ENCODE peak calls at places on chromosome 3, in eight cellular contexts. U is pancreas; K is fibroblast of lung; I is left ventricle myocardium inferior; Q is CD8-positive, alpha-beta T cell; C is mammary epithelial cell; B is HepG2; P is IMR-90. V is an unnamed sample. For H3K4me1 and H3K36me3, the result is how much of the 10 kb centered on the place peaks cover.

GRCh38 chr3:106247902-106248684 is 379.3 kb upstream of the CBLB start:
- DNase-seq in K (peak), U (no peak), B (no peak), C (no peak), I (no peak), Q (no peak), P (peak), V (no peak)

GRCh38 chr3:189839576-189839975 is 208.4 kb downstream of the TP63 start:
- DNase-seq in C (peak), P (peak), B (no peak), U (no peak), I (no peak), K (peak), Q (no peak), V (peak)

GRCh38 chr3:170740726-170741591 is 129.0 kb downstream of the RPL22L1 start:
- DNase-seq in P (peak), B (no peak), U (no peak), C (peak), Q (no peak), I (peak), K (peak), V (no peak)

GRCh38 chr3:78858165-78858564 is 909.6 kb downstream of the ROBO1 start:
- DNase-seq in C (no peak), B (no peak), I (no peak), U (no peak), P (peak), K (peak), Q (no peak), V (no peak)

GRCh38 chr3:120496278-120496975 is 45.6 kb upstream of the FSTL1 start:
- DNase-seq in C (peak), I (no peak), Q (no peak), K (peak), U (no peak), P (peak), B (no peak), V (peak)

GRCh38 chr3:19595884-19596283 is 338.1 kb downstream of the EFHB start:
- DNase-seq in P (no peak), B (no peak), K (no peak), I (no peak), C (no peak), U (no peak), Q (no peak), V (no peak)

GRCh38 chr3:56467108-56467507 is 1.2 kb downstream of the ERC2 start:
- DNase-seq in Q (no peak), U (peak), C (peak), I (peak), K (peak), P (peak), B (peak), V (peak)

GRCh38 chr3:177523072-177523675 is 325.9 kb upstream of the TBL1XR1 start:
- DNase-seq in K (peak), C (peak), P (no peak), U (no peak), B (no peak), Q (no peak), I (no peak), V (no peak)

GRCh38 chr3:99544819-99545281 is 93.5 kb upstream of the COL8A1 start:
- DNase-seq in Q (no peak), P (peak), I (peak), B (no peak), C (peak), U (no peak), K (peak), V (no peak)

GRCh38 chr3:4600526-4600925 is 107.4 kb downstream of the ITPR1 start:
- DNase-seq in B (no peak), P (no peak), I (no peak), U (no peak), Q (no peak), K (no peak), C (no peak), V (no peak)

GRCh38 chr3:28651159-28651558 is 302.5 kb upstream of the AZI2 start:
- DNase-seq in K (no peak), P (no peak), C (no peak), I (no peak), U (no peak), B (no peak), Q (no peak), V (no peak)

GRCh38 chr3:9339750-9340449 is 23.0 kb upstream of the THUMPD3 start:
- DNase-seq in U (no peak), C (no peak), I (no peak), Q (no peak), B (no peak), K (peak), P (peak), V (no peak)

GRCh38 chr3:48628277-48629017 is 6.8 kb downstream of the SLC26A6 start:
- DNase-seq in C (no peak), I (no peak), P (no peak), Q (no peak), B (no peak), U (no peak), K (no peak), V (peak)

GRCh38 chr3:47010050-47010712 is 30.7 kb downstream of the NBEAL2 start:
- DNase-seq in Q (no peak), I (peak), K (no peak), B (no peak), U (peak), C (no peak), P (no peak), V (no peak)

GRCh38 chr3:11371758-11372157 is 99.6 kb downstream of the ATG7 start:
- DNase-seq in K (no peak), Q (no peak), P (no peak), C (no peak), I (no peak), U (no peak), B (no peak), V (no peak)
- H3K4me1 ChIP-seq in K (under half), Q (under half), P (under half), C (under half), I (under half), U (under half), B (under half), V (under half)

GRCh38 chr3:37154668-37155319 is 19.6 kb downstream of the LRRFIP2 start:
- DNase-seq in P (no peak), K (no peak), I (no peak), B (no peak), U (no peak), C (no peak), Q (no peak), V (no peak)

GRCh38 chr3:37149246-37149645 is 25.1 kb downstream of the LRRFIP2 start:
- DNase-seq in I (no peak), K (no peak), C (no peak), U (no peak), P (no peak), B (no peak), Q (no peak), V (no peak)

GRCh38 chr3:37147676-37148075 is 26.7 kb downstream of the LRRFIP2 start:
- DNase-seq in P (no peak), U (no peak), K (no peak), Q (no peak), C (no peak), I (no peak), B (no peak), V (no peak)

GRCh38 chr3:37148208-37148607 is 26.2 kb downstream of the LRRFIP2 start:
- DNase-seq in K (no peak), B (no peak), U (no peak), Q (no peak), I (no peak), C (no peak), P (no peak), V (no peak)

DNA sequence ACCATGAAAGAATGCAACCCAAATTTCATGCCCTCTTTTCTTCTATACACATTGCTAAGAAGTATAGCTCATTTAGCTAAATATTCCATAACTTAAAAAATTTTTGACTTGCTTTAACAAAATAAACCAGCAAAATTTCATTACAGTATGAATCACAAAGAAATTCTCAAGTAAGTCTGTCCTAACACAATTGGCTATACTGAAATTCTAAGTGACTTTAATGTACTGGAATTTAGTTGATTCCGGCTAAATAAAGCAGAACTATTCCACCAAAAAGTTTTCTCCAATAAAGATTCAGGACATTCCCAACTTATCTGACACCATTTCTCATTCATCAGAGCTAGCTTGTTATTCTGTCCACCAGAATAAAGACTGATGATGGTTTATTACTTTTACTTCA is 23.8 kb downstream of the LRRFIP2 start:
- DNase-seq in B (no peak), I (no peak), C (no peak), P (no peak), K (no peak), Q (no peak), U (no peak), V (no peak)
- H3K36me3 ChIP-seq in B (under half), I (under half), C (under half), P (under half), K (under half), Q (under half), U (under half), V (under half)

GRCh38 chr3:150760431-150761200 is 2.4 kb downstream of the SIAH2 start:
- DNase-seq in C (no peak), Q (no peak), U (no peak), K (no peak), B (no peak), I (no peak), P (no peak), V (no peak)
- H3K4me1 ChIP-seq in C (under half), Q (under half), U (under half), K (under half), B (half or more), I (half or more), P (under half), V (under half)

GRCh38 chr3:58101499-58102370 is 93.5 kb downstream of the FLNB start:
- DNase-seq in P (no peak), B (peak), I (no peak), C (no peak), K (peak), U (peak), Q (no peak), V (no peak)

GRCh38 chr3:58102371-58102750 is 94.1 kb downstream of the FLNB start:
- DNase-seq in U (no peak), B (no peak), K (peak), Q (no peak), I (no peak), C (no peak), P (no peak), V (peak)

GRCh38 chr3:58104155-58104554 is 95.9 kb downstream of the FLNB start:
- DNase-seq in K (no peak), I (no peak), B (no peak), P (no peak), U (no peak), Q (no peak), C (no peak), V (no peak)

GRCh38 chr3:58104712-58105111 is 96.5 kb downstream of the FLNB start:
- DNase-seq in I (no peak), U (no peak), P (no peak), Q (no peak), B (no peak), K (no peak), C (no peak), V (no peak)

DNA sequence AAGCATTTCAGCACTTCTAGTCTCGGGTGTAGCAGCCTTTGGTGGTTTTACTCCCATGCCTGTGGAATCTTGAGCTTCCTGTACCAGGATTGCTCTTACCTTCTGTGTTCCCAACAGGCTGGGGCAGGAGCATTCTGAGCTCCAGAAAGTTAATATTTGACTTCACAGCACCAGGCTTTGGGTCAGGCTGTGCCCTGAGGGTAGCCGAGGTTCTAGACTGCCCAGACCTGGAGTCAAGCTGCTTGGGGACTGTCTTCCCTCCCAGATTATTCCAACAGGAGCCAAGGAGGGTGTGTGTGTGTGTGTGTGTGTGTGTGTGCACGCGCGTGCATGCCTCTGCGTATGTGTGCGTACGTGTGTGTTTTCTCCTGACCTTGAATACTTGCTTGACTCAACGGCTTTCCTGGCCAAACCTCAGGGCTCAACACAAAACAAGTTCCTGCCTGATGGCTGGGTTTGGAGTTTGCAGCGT is 94.8 kb downstream of the FLNB start:
- DNase-seq in P (no peak), Q (no peak), C (peak), K (no peak), I (no peak), B (peak), U (peak), V (no peak)
- H3K36me3 ChIP-seq in P (half or more), Q (under half), C (half or more), K (under half), I (half or more), B (under half), U (under half), V (half or more)

GRCh38 chr3:30638685-30639412 is 32.4 kb downstream of the TGFBR2 start:
- DNase-seq in K (no peak), B (no peak), Q (no peak), P (no peak), U (no peak), I (peak), C (no peak), V (no peak)

GRCh38 chr3:30635072-30635471 is 28.7 kb downstream of the TGFBR2 start:
- DNase-seq in K (no peak), B (no peak), C (no peak), I (no peak), U (no peak), P (no peak), Q (no peak), V (no peak)

GRCh38 chr3:30639937-30640336 is 33.5 kb downstream of the TGFBR2 start:
- DNase-seq in B (no peak), I (no peak), C (no peak), U (no peak), K (no peak), P (no peak), Q (no peak), V (no peak)

GRCh38 chr3:30640856-30641255 is 34.5 kb downstream of the TGFBR2 start:
- DNase-seq in K (no peak), I (no peak), B (no peak), U (no peak), Q (no peak), C (no peak), P (no peak), V (no peak)

GRCh38 chr3:30637310-30638227 is 31.2 kb downstream of the TGFBR2 start:
- DNase-seq in Q (no peak), B (no peak), P (no peak), I (no peak), U (no peak), K (no peak), C (no peak), V (no peak)
- H3K4me1 ChIP-seq in Q (half or more), B (half or more), P (under half), I (half or more), U (under half), K (under half), C (under half), V (under half)